ENCODE peak calls at places on chromosomes 3 and 15, in seven cellular contexts. O is body of pancreas, J is right cardiac atrium, W is psoas muscle, V is thyroid gland, U is astrocyte, N is GM23248. Y is an unnamed sample.

GRCh38 chr3:33490641-33491241 is 50.5 kb upstream of the UBP1 start:
- DNase-seq in O (no peak), J (no peak), W (no peak), V (peak; percentile 8), U (no peak), N (no peak), Y (no peak)

GRCh38 chr3:185935465-185936263 is 2.1 kb downstream of the TRA2B start:
- DNase-seq in O (no peak), J (no peak), W (no peak), V (no peak), U (peak; percentile 47), N (peak; percentile 63), Y (no peak)

GRCh38 chr3:62981962-62982361 is 106.7 kb upstream of the CADPS start:
- DNase-seq in O (no peak), J (no peak), W (no peak), V (no peak), U (no peak), N (no peak), Y (no peak)

GRCh38 chr3:158314426-158315357 is 204.8 kb downstream of the RSRC1 start:
- DNase-seq in O (no peak), J (no peak), W (no peak), V (no peak), U (no peak), N (no peak), Y (no peak)

GRCh38 chr3:114550155-114550554 is 256.3 kb downstream of the TIGIT start:
- DNase-seq in O (no peak), J (no peak), W (no peak), V (no peak), U (peak; percentile 55), N (peak; percentile 27), Y (no peak)

GRCh38 chr3:125107384-125107783 is 51.6 kb upstream of the HEG1 start:
- DNase-seq in O (no peak), J (no peak), W (no peak), V (peak; percentile 76), U (no peak), N (no peak), Y (peak; percentile 36)

GRCh38 chr3:23430781-23431423 is 227.8 kb downstream of the UBE2E2 start:
- DNase-seq in O (no peak), J (no peak), W (no peak), V (no peak), U (no peak), N (peak; percentile 6), Y (no peak)

GRCh38 chr3:157089455-157090221 is 70.3 kb downstream of the CCNL1 start:
- DNase-seq in O (peak; percentile 53), J (no peak), W (no peak), V (peak; percentile 73), U (no peak), N (no peak), Y (peak; percentile 56)

GRCh38 chr15:42140383-42141070 is 15.9 kb downstream of the PLA2G4F start:
- DNase-seq in O (peak; percentile 8), J (no peak), W (no peak), V (no peak), U (no peak), N (no peak), Y (no peak)

GRCh38 chr3:13579089-13579488 is 30.2 kb downstream of the FBLN2 start:
- DNase-seq in O (no peak), J (no peak), W (no peak), V (no peak), U (peak; percentile 78), N (peak; percentile 94), Y (peak; percentile 84)

GRCh38 chr3:127410678-127411077 is 122.8 kb upstream of the PRR20G start:
- DNase-seq in O (no peak), J (no peak), W (peak; percentile 15), V (no peak), U (no peak), N (no peak), Y (no peak)

GRCh38 chr15:69170597-69170996 is 10.2 kb downstream of the GLCE start:
- DNase-seq in O (no peak), J (no peak), W (no peak), V (no peak), U (no peak), N (no peak), Y (no peak)

GRCh38 chr3:51712963-51713362 is 6.1 kb downstream of the GRM2 start:
- DNase-seq in O (no peak), J (no peak), W (no peak), V (no peak), U (no peak), N (no peak), Y (no peak)

GRCh38 chr3:164732166-164732565 is 346.1 kb downstream of the SI start:
- DNase-seq in O (no peak), J (no peak), W (no peak), V (no peak), U (no peak), N (peak; percentile 0), Y (no peak)

GRCh38 chr3:52091566-52092290 is 35.4 kb upstream of the DUSP7 start:
- DNase-seq in O (no peak), J (no peak), W (peak; percentile 47), V (peak; percentile 70), U (no peak), N (peak; percentile 72), Y (no peak)

GRCh38 chr15:65791335-65792129 is 561 bp downstream of the DENND4A start:
- DNase-seq in O (peak; percentile 82), J (peak; percentile 77), W (peak; percentile 73), V (peak; percentile 73), U (peak; percentile 35), N (peak; percentile 63), Y (peak; percentile 42)

DNA sequence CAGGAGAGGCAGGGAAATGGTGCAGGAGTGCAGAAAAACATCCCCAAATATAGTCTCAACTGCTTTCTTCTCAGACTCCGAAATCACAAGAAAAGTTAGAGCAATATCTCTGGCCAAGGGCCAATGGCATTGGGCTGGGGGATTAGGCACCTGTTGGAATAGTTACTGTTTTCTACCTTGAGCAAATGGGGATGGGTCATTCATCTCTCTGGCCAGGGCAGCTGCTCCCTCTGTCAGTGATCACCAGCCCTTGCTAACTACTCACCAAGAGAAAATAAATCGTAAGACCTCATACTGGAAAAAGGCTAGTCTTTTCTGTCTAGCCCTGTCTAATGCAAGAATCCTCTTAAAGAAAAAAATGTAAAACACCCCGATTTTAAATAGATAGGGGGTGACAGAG is 10.9 kb downstream of the CERS3 start:
- DNase-seq in O (no peak), J (no peak), W (no peak), V (no peak), U (no peak), N (no peak), Y (no peak)
- H3K4me1 ChIP-seq in O (peaks cover 11% of the 10 kb centered on the region), J (no peaks in the 10 kb centered on the region), W (peaks cover 43% of the 10 kb centered on the region), V (no peaks in the 10 kb centered on the region), U (no peaks in the 10 kb centered on the region), N (no peaks in the 10 kb centered on the region), Y (no peaks in the 10 kb centered on the region)

GRCh38 chr3:133474251-133474801 is 74.5 kb downstream of the BFSP2 start:
- DNase-seq in O (no peak), J (peak; percentile 80), W (peak; percentile 76), V (peak; percentile 89), U (peak; percentile 36), N (peak; percentile 51), Y (no peak)
- H3K27ac ChIP-seq in O (no peak overlapping the region), J (peak overlapping the region; percentile 23), W (peak overlapping the region; percentile 46), V (peak overlapping the region; percentile 99), U (no peak overlapping the region), N (no peak overlapping the region), Y (no peak overlapping the region)

GRCh38 chr3:7289113-7289512 is 428.2 kb downstream of the GRM7 start:
- DNase-seq in O (no peak), J (no peak), W (no peak), V (no peak), U (no peak), N (no peak), Y (no peak)

GRCh38 chr3:7285502-7285901 is 424.6 kb downstream of the GRM7 start:
- DNase-seq in O (peak; percentile 18), J (no peak), W (no peak), V (no peak), U (no peak), N (no peak), Y (no peak)

GRCh38 chr3:7292362-7292761 is 431.4 kb downstream of the GRM7 start:
- DNase-seq in O (no peak), J (no peak), W (no peak), V (no peak), U (peak; percentile 12), N (no peak), Y (no peak)

GRCh38 chr3:7290062-7290825 is 429.3 kb downstream of the GRM7 start:
- DNase-seq in O (no peak), J (no peak), W (no peak), V (no peak), U (peak; percentile 59), N (no peak), Y (no peak)

GRCh38 chr3:7288133-7288532 is 427.2 kb downstream of the GRM7 start:
- DNase-seq in O (no peak), J (no peak), W (no peak), V (no peak), U (no peak), N (no peak), Y (no peak)
- H3K4me1 ChIP-seq in O (no peaks in the 10 kb centered on the region), J (no peaks in the 10 kb centered on the region), W (no peaks in the 10 kb centered on the region), V (no peaks in the 10 kb centered on the region), U (no peaks in the 10 kb centered on the region), N (no peaks in the 10 kb centered on the region), Y (no peaks in the 10 kb centered on the region)

GRCh38 chr15:49669288-49669687 is 48.4 kb downstream of the DTWD1 start:
- DNase-seq in O (no peak), J (no peak), W (no peak), V (no peak), U (no peak), N (no peak), Y (no peak)
- H3K27ac ChIP-seq in O (no peak overlapping the region), J (no peak overlapping the region), W (no peak overlapping the region), V (no peak overlapping the region), U (no peak overlapping the region), N (no peak overlapping the region), Y (no peak overlapping the region)

DNA sequence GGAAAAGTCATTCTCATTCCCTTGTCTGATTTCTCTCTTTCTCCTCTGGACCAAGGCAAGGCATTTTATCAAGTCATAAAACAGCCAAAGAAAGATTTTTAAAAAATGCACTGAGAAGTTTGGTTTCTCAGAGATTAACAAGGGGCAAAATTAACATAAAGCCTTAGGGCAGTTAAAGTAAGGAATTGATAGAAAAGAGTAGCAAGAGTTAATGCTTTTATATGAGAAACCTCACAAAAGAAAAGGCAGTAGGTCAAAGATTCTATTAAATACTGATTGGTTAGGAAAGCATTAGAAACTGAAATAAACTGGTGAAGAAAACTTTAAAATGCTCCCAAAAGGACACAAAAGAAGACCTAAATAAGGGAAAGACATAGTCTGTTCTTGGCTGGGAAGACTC is 121.0 kb upstream of the PRTG start:
- DNase-seq in O (no peak), J (no peak), W (no peak), V (no peak), U (no peak), N (no peak), Y (no peak)
- H3K4me1 ChIP-seq in O (no peaks in the 10 kb centered on the region), J (no peaks in the 10 kb centered on the region), W (peaks cover 15% of the 10 kb centered on the region), V (no peaks in the 10 kb centered on the region), U (no peaks in the 10 kb centered on the region), N (peaks cover 5% of the 10 kb centered on the region), Y (no peaks in the 10 kb centered on the region)

DNA sequence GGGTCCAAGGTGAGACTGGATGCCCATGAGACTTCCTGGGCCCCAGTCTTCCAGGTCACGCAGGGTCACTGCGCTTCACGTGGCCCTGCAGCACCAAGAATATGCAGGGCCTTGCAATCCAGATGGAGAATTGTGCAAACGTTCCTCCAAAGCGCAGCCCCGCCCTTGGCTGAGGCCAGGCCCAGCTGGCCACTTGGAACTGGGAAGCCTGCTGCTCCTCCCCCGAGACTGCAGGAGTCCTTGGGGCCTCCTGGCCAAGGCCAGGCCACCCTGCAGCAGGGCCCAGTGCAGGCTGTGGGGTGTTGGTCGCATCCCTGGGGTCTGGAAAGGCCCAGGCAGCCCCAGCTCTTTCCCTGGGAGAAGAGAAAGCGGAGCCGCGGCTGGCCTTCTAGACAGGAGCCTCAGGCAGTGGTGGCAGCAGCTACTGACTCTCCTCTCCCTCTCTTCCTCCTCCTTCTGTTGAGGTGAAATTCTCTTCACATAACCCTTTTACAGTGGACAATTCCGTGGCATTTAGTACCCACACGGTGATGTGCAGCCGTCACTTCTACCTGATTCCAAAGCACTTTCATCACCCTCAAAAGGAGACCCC is 103.7 kb downstream of the TMEM266 start:
- DNase-seq in O (peak; percentile 85), J (peak; percentile 90), W (peak; percentile 97), V (peak; percentile 3), U (no peak), N (peak; percentile 92), Y (no peak)
- H3K27ac ChIP-seq in O (peak overlapping the region; percentile 68), J (peak overlapping the region; percentile 47), W (peak overlapping the region; percentile 79), V (no peak overlapping the region), U (no peak overlapping the region), N (peak overlapping the region; percentile 41), Y (no peak overlapping the region)

Y was measured in foreskin keratinocyte.